ENCODE peak calls at places on chromosomes 11 and 22, in four cellular contexts. G is trophoblast cell, N is mesenchymal stem cell, U is H1. S is an unnamed sample. For H3K36me3, the result is how much of the 10 kb centered on the place peaks cover.

GRCh38 chr22:47374901-47375575 is 612.6 kb downstream of the TBC1D22A start:
- DNase-seq in N (no peak), U (no peak), G (no peak), S (no peak)

GRCh38 chr11:133934599-133935550 is 21.9 kb downstream of the IGSF9B start:
- DNase-seq in N (no peak), G (no peak), U (no peak), S (peak)

GRCh38 chr11:8870461-8871282 is 40.3 kb upstream of the AKIP1 start:
- DNase-seq in U (peak), G (peak), N (peak), S (peak)

GRCh38 chr11:130037058-130037457 is 32.6 kb upstream of the APLP2 start:
- DNase-seq in G (no peak), N (peak), U (no peak), S (no peak)

GRCh38 chr11:65785329-65786007 is 1.4 kb upstream of the OVOL1 start:
- DNase-seq in N (no peak), U (no peak), G (no peak), S (no peak)

GRCh38 chr11:31769241-31769640 is 41.9 kb downstream of the PAX6 start:
- DNase-seq in N (no peak), U (no peak), G (no peak), S (no peak)

GRCh38 chr22:20523118-20523983 is 15.9 kb downstream of the MED15 start:
- DNase-seq in G (no peak), U (no peak), N (peak), S (no peak)

GRCh38 chr11:37695283-37695682 is 1097.2 kb upstream of the RAG2 start:
- DNase-seq in G (no peak), U (no peak), N (no peak), S (no peak)

GRCh38 chr11:106132582-106133354 is 55.3 kb downstream of the AASDHPPT start:
- DNase-seq in N (no peak), G (no peak), U (no peak), S (no peak)

GRCh38 chr11:85854212-85854556 is 999 bp upstream of the CCDC83 start:
- DNase-seq in N (no peak), U (no peak), G (no peak), S (no peak)

GRCh38 chr11:66971483-66971882 is 3.6 kb upstream of the C11orf86 start:
- DNase-seq in N (peak), U (no peak), G (no peak), S (no peak)

GRCh38 chr11:124758355-124759267 is 3.5 kb downstream of the ESAM start:
- DNase-seq in N (peak), U (peak), G (peak), S (no peak)

GRCh38 chr11:83194284-83195175 is 1.0 kb downstream of the ANKRD42 start:
- DNase-seq in G (peak), N (peak), U (peak), S (peak)

GRCh38 chr22:46108564-46109473 is 41.5 kb upstream of the PPARA start:
- DNase-seq in G (no peak), U (no peak), N (no peak), S (no peak)

GRCh38 chr11:67052891-67053290 is 3.8 kb upstream of the RHOD start:
- DNase-seq in N (no peak), U (no peak), G (no peak), S (no peak)

GRCh38 chr11:119346605-119347004 is at the start of gene MFRP:
- DNase-seq in U (no peak), N (no peak), G (no peak), S (no peak)

GRCh38 chr11:117690484-117691205 is 106.4 kb downstream of the DSCAML1 start:
- DNase-seq in G (no peak), N (no peak), U (no peak), S (no peak)

GRCh38 chr11:62933285-62933684 is 12.1 kb upstream of the CHRM1 start:
- DNase-seq in U (no peak), N (no peak), G (no peak), S (no peak)

GRCh38 chr11:96643173-96643572 is 253.4 kb downstream of the JRKL start:
- DNase-seq in N (no peak), G (no peak), U (no peak), S (no peak)

GRCh38 chr22:32622004-32622761 is 147.6 kb downstream of the FBXO7 start:
- DNase-seq in U (peak), N (peak), G (no peak), S (peak)

GRCh38 chr11:102279641-102280170 is 37.6 kb upstream of the BIRC3 start:
- DNase-seq in G (no peak), N (peak), U (no peak), S (no peak)

GRCh38 chr11:26229270-26229669 is 102.7 kb upstream of the ANO3 start:
- DNase-seq in G (no peak), N (peak), U (no peak), S (no peak)

GRCh38 chr22:32466496-32466895 is 2.2 kb upstream of the BPIFC start:
- DNase-seq in U (no peak), G (peak), N (no peak), S (no peak)

GRCh38 chr11:33617672-33618362 is 82.8 kb downstream of the C11orf91 start:
- DNase-seq in N (no peak), U (no peak), G (no peak), S (no peak)

DNA sequence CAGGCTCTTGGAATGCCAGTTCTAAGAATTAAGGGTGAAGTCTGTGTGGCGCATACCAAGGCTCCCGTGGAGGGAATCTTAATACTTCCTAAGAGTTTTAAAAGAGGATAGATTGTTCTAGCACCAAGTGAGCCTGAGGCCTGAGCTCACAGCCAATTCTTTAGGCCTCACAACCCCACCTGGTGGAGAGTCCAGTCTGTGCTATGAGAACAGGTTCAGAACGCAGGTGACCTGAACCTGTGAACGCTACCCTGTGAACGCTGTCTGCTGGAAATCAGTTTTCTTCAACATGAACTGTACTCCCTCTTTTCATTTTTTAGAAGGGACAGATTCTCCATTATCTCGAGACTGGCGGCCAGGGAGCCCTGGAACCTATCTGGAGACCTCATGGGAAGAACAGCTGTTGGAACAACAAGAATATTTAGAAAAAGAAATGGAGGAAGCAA is 43.2 kb upstream of the DLAT start:
- DNase-seq in U (peak), G (peak), N (peak), S (peak)
- H2BK12ac ChIP-seq in U (no peak), G (no peak), N (no peak), S (no peak)

GRCh38 chr11:123000721-123001120 is 19.1 kb upstream of the BSX start:
- DNase-seq in G (no peak), N (no peak), U (no peak), S (no peak)

GRCh38 chr11:122998727-122999370 is 17.2 kb upstream of the BSX start:
- DNase-seq in G (no peak), N (no peak), U (peak), S (no peak)

GRCh38 chr11:122995526-122995925 is 13.9 kb upstream of the BSX start:
- DNase-seq in G (no peak), N (no peak), U (no peak), S (no peak)
- H4K8ac ChIP-seq in G (no peak), N (no peak), U (no peak), S (no peak)

GRCh38 chr11:64318694-64319420 is 936 bp downstream of the PRDX5 start:
- DNase-seq in U (no peak), N (no peak), G (no peak), S (no peak)

GRCh38 chr11:64321533-64321932 is 3.6 kb downstream of the PRDX5 start:
- DNase-seq in G (no peak), U (no peak), N (peak), S (no peak)

GRCh38 chr11:64319421-64319761 is 1.5 kb downstream of the PRDX5 start:
- DNase-seq in N (peak), U (no peak), G (no peak), S (no peak)

GRCh38 chr11:64321026-64321425 is 3.1 kb downstream of the PRDX5 start:
- DNase-seq in U (no peak), N (no peak), G (no peak), S (no peak)

DNA sequence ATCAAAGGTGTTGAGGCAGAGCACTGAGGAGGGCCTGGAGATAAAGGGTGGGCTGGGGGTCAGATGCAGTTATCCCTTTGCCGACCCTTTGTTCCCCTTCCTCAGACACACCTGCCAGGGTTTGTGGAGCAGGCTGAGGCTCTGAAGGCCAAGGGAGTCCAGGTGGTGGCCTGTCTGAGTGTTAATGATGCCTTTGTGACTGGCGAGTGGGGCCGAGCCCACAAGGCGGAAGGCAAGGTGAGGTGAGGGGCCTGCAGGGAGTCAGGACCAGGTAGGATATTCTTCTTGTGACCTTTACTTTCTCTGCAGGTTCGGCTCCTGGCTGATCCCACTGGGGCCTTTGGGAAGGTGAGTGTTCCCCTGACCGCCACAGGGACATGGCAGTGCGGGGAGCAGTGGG is 2.6 kb downstream of the PRDX5 start:
- DNase-seq in U (no peak), G (no peak), N (no peak), S (no peak)
- H3K36me3 ChIP-seq in U (under half), G (under half), N (under half), S (under half)

DNA sequence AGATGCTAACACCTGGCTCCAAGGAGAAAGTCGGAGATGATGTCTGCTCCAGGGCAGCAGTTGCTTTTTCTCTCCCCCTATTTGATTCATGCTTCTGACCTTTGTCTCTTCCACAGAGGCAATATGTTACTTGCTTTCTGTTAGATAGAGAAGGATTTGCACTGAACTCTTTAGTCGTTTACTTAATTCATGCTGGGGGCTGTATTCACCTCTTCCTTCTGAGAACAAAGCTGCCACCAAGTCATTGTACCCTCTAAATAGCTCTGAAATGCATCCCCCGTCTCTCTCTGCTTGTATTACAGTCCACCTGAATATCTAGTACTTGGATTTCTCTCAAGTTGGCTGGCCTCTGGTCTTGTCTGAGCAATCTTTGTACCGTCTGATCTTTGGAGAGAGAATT is 187.5 kb downstream of the MYO18B start:
- DNase-seq in N (no peak), G (no peak), U (no peak), S (no peak)
- H2BK12ac ChIP-seq in N (no peak), G (no peak), U (no peak), S (no peak)

GRCh38 chr11:28965824-28966223 is 857.6 kb downstream of the METTL15 start:
- DNase-seq in N (no peak), U (no peak), G (no peak), S (no peak)
- H4K8ac ChIP-seq in N (no peak), U (no peak), G (no peak), S (no peak)

DNA sequence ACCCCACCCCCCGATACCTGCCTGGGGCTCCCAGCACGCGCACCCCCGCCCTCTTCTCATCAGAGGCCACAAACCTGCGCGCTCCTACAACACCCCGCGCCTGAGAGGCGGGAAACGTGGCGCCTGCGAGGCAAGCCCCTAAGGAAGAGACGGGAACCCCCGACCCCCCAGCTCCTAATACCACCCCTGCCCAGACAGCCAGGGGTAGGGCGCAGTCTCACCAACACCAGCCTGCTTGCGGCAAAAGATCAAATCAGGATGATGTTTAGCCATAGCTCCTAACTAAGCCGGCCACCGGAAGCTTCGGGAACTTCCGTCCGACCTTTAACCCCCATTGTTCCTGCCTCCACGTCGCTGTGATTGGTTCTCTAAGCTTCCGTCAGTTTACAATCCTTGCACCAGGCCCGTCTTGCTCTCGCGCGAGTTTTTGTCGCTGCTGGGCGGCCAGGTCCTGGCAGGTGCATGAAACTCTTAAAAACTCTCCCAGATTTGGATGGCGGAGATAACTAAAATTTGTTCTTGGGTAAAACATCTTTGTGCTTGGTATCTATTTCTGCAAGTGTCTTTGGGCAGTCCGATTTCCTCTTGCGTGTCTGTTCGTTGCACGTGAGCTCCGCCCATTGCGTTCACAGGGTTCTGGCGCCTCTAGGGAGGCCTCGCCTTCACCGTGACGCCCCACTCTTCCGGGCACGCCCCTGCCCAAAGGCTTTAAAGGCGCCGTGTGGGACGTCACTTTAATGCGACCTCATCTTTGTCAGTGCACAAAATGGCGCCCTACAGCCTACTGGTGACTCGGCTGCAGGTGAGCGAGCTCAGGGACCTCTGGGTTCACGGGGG is at the start of the genes ACO2 and PHF5A:
- DNase-seq in G (peak), U (peak), N (peak), S (peak)
- H3K36me3 ChIP-seq in G (under half), U (under half), N (half or more), S (half or more)

DNA sequence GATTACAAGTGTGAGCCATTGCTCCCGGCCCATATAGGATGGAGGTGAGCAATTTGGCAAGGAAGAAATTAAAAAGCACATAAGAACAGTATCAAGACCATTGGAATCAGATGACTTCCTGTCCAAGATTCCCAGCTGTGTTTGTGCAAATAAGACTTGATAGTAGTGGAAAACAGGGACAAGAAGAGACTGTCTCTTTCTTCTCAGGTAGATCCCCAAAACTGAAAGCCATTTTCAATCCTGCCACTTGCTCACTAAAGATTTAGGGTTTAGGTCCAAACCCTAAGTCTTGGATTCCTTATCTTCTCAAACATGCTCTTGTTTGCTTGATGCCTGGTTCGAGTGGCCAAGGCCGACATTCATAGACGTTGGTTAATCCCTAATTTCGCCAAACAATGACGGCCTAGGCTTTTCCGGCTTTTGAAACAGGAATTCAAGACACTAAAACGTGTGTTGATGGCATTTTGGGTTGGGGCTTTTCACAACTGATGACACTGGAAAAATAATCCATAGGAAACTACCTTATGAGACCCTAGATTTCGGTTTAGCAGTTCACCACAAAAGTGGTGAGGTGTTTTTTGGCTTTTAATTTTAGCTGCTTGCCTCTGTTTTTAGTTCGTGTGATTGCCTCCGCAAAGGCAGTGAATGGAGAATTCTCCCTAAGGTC is 1.0 kb upstream of the GTPBP1 start:
- DNase-seq in N (no peak), U (no peak), G (no peak), S (no peak)
- H2BK12ac ChIP-seq in N (no peak), U (peak), G (no peak), S (no peak)

DNA sequence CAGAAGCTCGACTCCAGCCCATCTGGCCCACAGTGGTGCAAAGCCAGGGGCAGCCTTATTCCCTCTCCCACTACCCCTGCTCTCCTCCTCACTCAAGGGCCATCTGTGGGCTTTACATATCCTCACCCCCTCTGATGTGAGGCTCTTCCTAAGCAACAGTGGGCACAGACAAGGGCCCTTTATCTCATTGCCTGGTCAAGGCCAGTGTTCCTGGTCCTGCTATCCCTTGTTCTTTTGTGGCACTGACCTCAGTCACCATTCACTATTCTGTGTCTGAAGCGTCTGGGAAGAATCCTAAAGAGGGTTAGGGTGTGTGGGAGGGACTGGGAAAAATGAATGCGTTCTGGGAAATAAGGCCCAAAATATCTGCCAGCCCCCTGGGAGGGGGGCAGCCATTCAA is 7.3 kb downstream of the DNAL4 start:
- DNase-seq in N (no peak), U (no peak), G (no peak), S (no peak)
- H4K8ac ChIP-seq in N (no peak), U (no peak), G (no peak), S (no peak)

S was measured in neuronal stem cell.